ENCODE peak calls at places on chromosomes 4 and X, in ten cellular contexts. F is transverse colon, Q is upper lobe of left lung, G is tibial nerve, P is K562, L is HepG2, J is ovary, D is SK-N-SH, I is sigmoid colon, H is suprapubic skin. X is an unnamed sample. For H3K36me3, the result is how much of the 10 kb centered on the place peaks cover.

GRCh38 chrX:9578083-9578779 is 113.4 kb downstream of the TBL1X start:
- DNase-seq in H (no peak), G (no peak), P (no peak), F (no peak), L (no peak), J (peak), Q (no peak), D (peak), I (no peak), X (no peak)

GRCh38 chrX:3461824-3462508 is 115.5 kb upstream of the MXRA5 start:
- DNase-seq in H (no peak), L (no peak), J (no peak), F (no peak), Q (no peak), G (no peak), I (no peak), P (no peak), D (no peak), X (no peak)

GRCh38 chr4:142356118-142356759 is 489.9 kb downstream of the INPP4B start:
- DNase-seq in Q (no peak), F (no peak), L (no peak), G (no peak), P (no peak), H (no peak), I (no peak), J (no peak), D (no peak), X (no peak)

GRCh38 chrX:103183912-103184311 is 31.0 kb upstream of the BEX4 start:
- DNase-seq in P (no peak), D (no peak), L (no peak), H (no peak), Q (no peak), I (no peak), G (no peak), F (no peak), J (no peak), X (no peak)

GRCh38 chr4:125991398-125991797 is 676.6 kb downstream of the FAT4 start:
- DNase-seq in F (no peak), L (no peak), I (no peak), H (no peak), G (no peak), Q (no peak), P (no peak), J (no peak), D (no peak), X (no peak)

GRCh38 chr4:88143504-88143903 is 14.9 kb downstream of the ABCG2 start:
- DNase-seq in H (no peak), G (no peak), I (no peak), P (no peak), J (no peak), F (no peak), L (no peak), D (no peak), Q (no peak), X (no peak)

GRCh38 chrX:12390301-12390700 is 252.0 kb downstream of the FRMPD4 start:
- DNase-seq in J (no peak), H (no peak), Q (no peak), P (no peak), F (no peak), L (no peak), G (no peak), D (no peak), I (no peak), X (no peak)

GRCh38 chr4:18869166-18869565 is 847.6 kb upstream of the LCORL start:
- DNase-seq in I (no peak), H (no peak), J (no peak), P (no peak), D (peak), L (no peak), F (no peak), G (no peak), Q (no peak), X (no peak)

GRCh38 chr4:171812377-171813194 is 618 bp upstream of the GALNTL6 start:
- DNase-seq in J (no peak), H (no peak), I (peak), D (peak), P (peak), G (no peak), L (no peak), F (no peak), Q (no peak), X (no peak)

GRCh38 chr4:140150636-140150885 is 3.4 kb downstream of the MAML3 start:
- DNase-seq in G (peak), L (no peak), P (peak), H (peak), D (no peak), J (peak), F (peak), Q (peak), I (peak), X (peak)

GRCh38 chr4:67545996-67546356 is 673 bp upstream of the CENPC start:
- DNase-seq in L (no peak), F (no peak), I (no peak), H (no peak), J (no peak), P (no peak), Q (no peak), G (no peak), D (peak), X (no peak)

GRCh38 chr4:77586953-77587383 is 18.7 kb upstream of the CXCL13 start:
- DNase-seq in J (no peak), G (no peak), D (no peak), H (no peak), P (no peak), Q (no peak), L (no peak), F (peak), I (no peak), X (no peak)

GRCh38 chr4:130545171-130545570 is 1449.2 kb downstream of the C4orf33 start:
- DNase-seq in Q (no peak), G (no peak), F (no peak), L (no peak), J (no peak), P (no peak), D (no peak), I (no peak), H (no peak), X (no peak)

GRCh38 chr4:128776794-128777216 is 32.7 kb upstream of the JADE1 start:
- DNase-seq in G (no peak), Q (peak), D (no peak), P (no peak), F (peak), I (peak), L (no peak), H (no peak), J (peak), X (peak)

GRCh38 chr4:119823045-119823444 is 194.4 kb upstream of the PDE5A start:
- DNase-seq in D (no peak), J (no peak), Q (no peak), F (no peak), G (no peak), H (no peak), I (no peak), P (no peak), L (no peak), X (no peak)

GRCh38 chr4:7196731-7197130 is 4.4 kb downstream of the SORCS2 start:
- DNase-seq in P (no peak), D (no peak), L (no peak), J (no peak), G (no peak), Q (no peak), I (peak), F (no peak), H (peak), X (no peak)

GRCh38 chrX:19007868-19008267 is 24.0 kb upstream of the PHKA2 start:
- DNase-seq in J (no peak), I (no peak), D (no peak), L (no peak), P (no peak), Q (no peak), G (no peak), H (no peak), F (no peak), X (no peak)

GRCh38 chr4:73257995-73258667 is 467 bp downstream of the ANKRD17 start:
- DNase-seq in F (no peak), J (peak), L (peak), Q (peak), G (peak), D (peak), I (no peak), H (peak), P (peak), X (no peak)

GRCh38 chrX:66602381-66602938 is 36.4 kb downstream of the EDA2R start:
- DNase-seq in G (no peak), J (no peak), I (no peak), L (peak), Q (no peak), D (no peak), P (no peak), H (no peak), F (no peak), X (no peak)

GRCh38 chrX:41515376-41515775 is 68.2 kb downstream of the NYX start:
- DNase-seq in L (no peak), P (no peak), Q (no peak), F (no peak), G (no peak), D (no peak), J (no peak), H (no peak), I (no peak), X (no peak)

GRCh38 chr4:168840988-168841681 is 168.9 kb downstream of the CBR4 start:
- DNase-seq in I (no peak), D (no peak), L (no peak), H (no peak), P (no peak), Q (no peak), G (no peak), F (no peak), J (no peak), X (peak)

GRCh38 chr4:3009422-3009821 is 46.1 kb downstream of the GRK4 start:
- DNase-seq in F (no peak), H (peak), P (peak), D (no peak), J (no peak), G (no peak), Q (no peak), I (no peak), L (peak), X (no peak)

GRCh38 chrX:103791233-103791632 is 14.6 kb downstream of the PLP1 start:
- DNase-seq in G (no peak), J (no peak), Q (no peak), I (no peak), L (no peak), P (peak), H (no peak), D (no peak), F (no peak), X (no peak)

GRCh38 chrX:80879143-80879542 is 69.5 kb upstream of the BRWD3 start:
- DNase-seq in L (no peak), F (no peak), D (no peak), H (no peak), J (no peak), G (peak), P (no peak), I (no peak), Q (peak), X (peak)

GRCh38 chr4:56611501-56611900 is 69.6 kb downstream of the HOPX start:
- DNase-seq in L (no peak), J (no peak), F (no peak), Q (no peak), D (no peak), I (no peak), H (no peak), P (no peak), G (no peak), X (no peak)

GRCh38 chr4:155734065-155734464 is 24.8 kb upstream of the GUCY1B1 start:
- DNase-seq in G (no peak), H (no peak), D (no peak), J (no peak), L (no peak), P (no peak), F (no peak), Q (no peak), I (no peak), X (no peak)

GRCh38 chr4:148124512-148124911 is 317.7 kb downstream of the NR3C2 start:
- DNase-seq in H (no peak), P (no peak), F (no peak), L (no peak), J (no peak), D (no peak), Q (no peak), I (no peak), G (no peak), X (no peak)
- TF ChIP-seq EP300 in H (no peak), P (no peak), F (no peak), L (no peak), J (no peak), D (no peak), Q (no peak), I (no peak), G (no peak), X (no peak)

GRCh38 chrX:31588355-31588754 is 516.5 kb upstream of the FTHL17 start:
- DNase-seq in F (no peak), L (no peak), Q (no peak), D (no peak), H (no peak), J (no peak), G (no peak), P (no peak), I (no peak), X (no peak)
- H3K36me3 ChIP-seq in F (under half), L (under half), Q (under half), D (under half), H (under half), J (under half), G (under half), P (under half), I (under half), X (under half)

GRCh38 chr4:85755285-85755684 is 280.3 kb downstream of the ARHGAP24 start:
- DNase-seq in L (no peak), G (no peak), Q (no peak), J (no peak), H (no peak), I (no peak), P (no peak), F (no peak), D (no peak), X (no peak)

GRCh38 chr4:85756938-85757337 is 282.0 kb downstream of the ARHGAP24 start:
- DNase-seq in H (no peak), P (peak), J (no peak), L (no peak), D (peak), G (no peak), Q (no peak), F (no peak), I (no peak), X (no peak)

GRCh38 chr4:85747871-85748491 is 273.0 kb downstream of the ARHGAP24 start:
- DNase-seq in P (peak), Q (peak), J (no peak), H (no peak), G (peak), F (peak), L (peak), D (peak), I (no peak), X (no peak)

GRCh38 chr4:85748654-85749053 is 273.7 kb downstream of the ARHGAP24 start:
- DNase-seq in G (no peak), H (no peak), D (no peak), L (no peak), F (no peak), Q (no peak), I (no peak), J (no peak), P (no peak), X (no peak)

GRCh38 chr4:85751907-85752306 is 277.0 kb downstream of the ARHGAP24 start:
- DNase-seq in J (no peak), P (no peak), Q (no peak), D (no peak), I (no peak), L (no peak), G (no peak), F (no peak), H (no peak), X (no peak)
- TF ChIP-seq EP300 in J (no peak), P (no peak), Q (no peak), D (no peak), I (no peak), L (no peak), G (no peak), F (no peak), H (no peak), X (no peak)

DNA sequence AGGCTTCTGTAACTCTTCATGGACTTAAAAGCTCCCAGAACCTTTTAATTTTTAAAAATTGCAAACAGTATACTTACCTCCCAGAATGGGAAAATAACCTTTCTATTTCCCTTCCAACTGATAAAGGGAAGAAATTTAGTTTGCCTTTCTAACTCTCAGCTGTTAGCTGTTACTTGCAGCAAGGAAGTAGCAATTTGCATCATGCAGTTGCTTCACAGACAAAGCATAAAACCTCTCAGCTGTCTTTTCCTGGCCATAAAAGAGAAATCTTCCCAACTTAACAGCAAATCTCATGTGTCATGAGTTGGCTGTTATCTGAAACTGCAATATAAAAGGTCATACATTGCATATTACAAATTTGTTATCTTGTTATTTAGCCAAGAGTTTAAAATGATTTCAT is 18.4 kb downstream of the C4orf17 start:
- DNase-seq in G (no peak), J (no peak), Q (no peak), H (no peak), I (no peak), P (no peak), L (no peak), F (no peak), D (no peak), X (no peak)
- H3K36me3 ChIP-seq in G (under half), J (under half), Q (under half), H (under half), I (under half), P (under half), L (under half), F (under half), D (under half), X (under half)

GRCh38 chrX:110003167-110004156 is 548 bp downstream of the TMEM164 start:
- DNase-seq in P (peak), Q (peak), G (no peak), J (peak), D (peak), F (peak), H (peak), L (no peak), I (peak), X (peak)
- TF ChIP-seq EP300 in P (no peak), Q (no peak), G (no peak), J (no peak), D (no peak), F (no peak), H (no peak), L (no peak), I (no peak), X (no peak)

GRCh38 chrX:15882704-15883539 is 28.3 kb upstream of the AP1S2 start:
- DNase-seq in Q (no peak), I (no peak), F (no peak), H (no peak), J (no peak), L (no peak), P (peak), G (no peak), D (no peak), X (no peak)
- H3K36me3 ChIP-seq in Q (under half), I (under half), F (under half), H (under half), J (under half), L (under half), P (under half), G (under half), D (under half), X (under half)

X was measured in stomach.